ENCODE peak calls at places on chromosomes 4 and X, in nine cellular contexts. R is GM12865; N is ecto neural progenitor cell; Y is activated CD4-positive, alpha-beta T cell treated with anti-CD3 and anti-CD28 coated beads, Interleukin-2, amount 50 U/mL, for 1 hour; W is non-pigmented ciliary epithelial cell; V is GM04504; F is colonic mucosa; P is progenitor cell of endocrine pancreas; L is cardiac fibroblast. U is an unnamed sample.
A peak's percentile ranks its signal among the peaks of the same experiment; 100 is the strongest.

GRCh38 chrX:24148118-24148517 is 1.4 kb upstream of the ZFX start:
- DNase-seq in R (peak; percentile 28), N (no peak), Y (no peak), W (no peak), V (no peak), F (no peak), P (no peak), L (no peak), U (no peak)

GRCh38 chr4:185468999-185469398 is 2.5 kb downstream of the CCDC110 start:
- DNase-seq in R (no peak), N (no peak), Y (no peak), W (no peak), V (no peak), F (no peak), P (no peak), L (no peak), U (no peak)

GRCh38 chrX:154791467-154791866 is 13.8 kb downstream of the MPP1 start:
- DNase-seq in R (no peak), N (no peak), Y (no peak), W (no peak), V (no peak), F (no peak), P (no peak), L (no peak), U (no peak)

GRCh38 chrX:140034916-140035315 is 69.6 kb upstream of the CXorf66 start:
- DNase-seq in R (no peak), N (no peak), Y (no peak), W (no peak), V (no peak), F (no peak), P (no peak), L (no peak), U (no peak)

GRCh38 chrX:150605603-150606002 is 37.2 kb downstream of the MTM1 start:
- DNase-seq in R (no peak), N (no peak), Y (no peak), W (no peak), V (no peak), F (peak; percentile 24), P (no peak), L (no peak), U (no peak)

GRCh38 chr4:145536044-145536443 is 54.4 kb downstream of the SMAD1 start:
- DNase-seq in R (no peak), N (no peak), Y (no peak), W (no peak), V (no peak), F (no peak), P (no peak), L (peak; percentile 36), U (no peak)

GRCh38 chrX:37000140-37000539 is 8.0 kb upstream of the FAM47C start:
- DNase-seq in R (no peak), N (no peak), Y (no peak), W (no peak), V (no peak), F (no peak), P (no peak), L (no peak), U (no peak)

GRCh38 chr4:112348488-112349158 is 51.5 kb downstream of the ALPK1 start:
- DNase-seq in R (no peak), N (peak; percentile 81), Y (no peak), W (peak; percentile 32), V (peak; percentile 76), F (peak; percentile 35), P (no peak), L (peak; percentile 80), U (peak; percentile 68)

GRCh38 chr4:76867880-76868655 is 29.9 kb downstream of the SOWAHB start:
- DNase-seq in R (no peak), N (peak; percentile 58), Y (no peak), W (no peak), V (no peak), F (peak; percentile 96), P (peak; percentile 18), L (no peak), U (no peak)

GRCh38 chr4:113958766-113959540 is 20.5 kb downstream of the ARSJ start:
- DNase-seq in R (peak; percentile 10), N (no peak), Y (no peak), W (peak; percentile 82), V (peak; percentile 84), F (no peak), P (no peak), L (peak; percentile 89), U (peak; percentile 87)

GRCh38 chr4:41611881-41612871 is 74.2 kb downstream of the LIMCH1 start:
- DNase-seq in R (no peak), N (no peak), Y (no peak), W (no peak), V (peak; percentile 35), F (peak; percentile 62), P (no peak), L (peak; percentile 70), U (peak; percentile 94)

GRCh38 chr4:123826896-123827295 is 430.3 kb downstream of the SPRY1 start:
- DNase-seq in R (no peak), N (no peak), Y (no peak), W (peak; percentile 65), V (no peak), F (no peak), P (no peak), L (peak; percentile 77), U (no peak)

GRCh38 chrX:63754860-63755579 is 30.0 kb downstream of the ARHGEF9 start:
- DNase-seq in R (peak; percentile 96), N (peak; percentile 90), Y (peak; percentile 78), W (peak; percentile 67), V (peak; percentile 80), F (peak; percentile 89), P (peak; percentile 76), L (peak; percentile 97), U (peak; percentile 78)

GRCh38 chrX:108034725-108035124 is 10.1 kb upstream of the VSIG1 start:
- DNase-seq in R (no peak), N (no peak), Y (no peak), W (no peak), V (no peak), F (no peak), P (no peak), L (no peak), U (no peak)

GRCh38 chr4:162457071-162457865 is 293.5 kb upstream of the FSTL5 start:
- DNase-seq in R (no peak), N (no peak), Y (no peak), W (no peak), V (no peak), F (no peak), P (no peak), L (no peak), U (no peak)

GRCh38 chr4:80207172-80207583 is 9.9 kb downstream of the PRDM8 start:
- DNase-seq in R (no peak), N (no peak), Y (no peak), W (no peak), V (no peak), F (no peak), P (no peak), L (no peak), U (no peak)

GRCh38 chr4:76376534-76376933 is 44.4 kb downstream of the CCDC158 start:
- DNase-seq in R (no peak), N (no peak), Y (no peak), W (no peak), V (no peak), F (no peak), P (no peak), L (no peak), U (peak; percentile 49)

U was measured in LNCaP clone FGC.